ENCODE peak calls at places on chromosomes 5 and 9, in four cellular contexts. A is AG20443, V is amniotic stem cell, Y is HFF-Myc. F is an unnamed sample.

GRCh38 chr9:17031546-17031945 is 103.3 kb upstream of the CNTLN start:
- DNase-seq in A (no peak), V (no peak), Y (no peak), F (no peak)

GRCh38 chr9:99253772-99254431 is 31.8 kb downstream of the SEC61B start:
- DNase-seq in A (no peak), V (no peak), Y (no peak), F (peak)

GRCh38 chr5:36373527-36374086 is 71.9 kb upstream of the RANBP3L start:
- DNase-seq in A (peak), V (no peak), Y (peak), F (no peak)

GRCh38 chr9:14156046-14156445 is 157.9 kb downstream of the NFIB start:
- DNase-seq in A (no peak), V (no peak), Y (no peak), F (no peak)

GRCh38 chr9:129918296-129918950 is 83.2 kb downstream of the USP20 start:
- DNase-seq in A (no peak), V (no peak), Y (no peak), F (no peak)

GRCh38 chr5:163544041-163544440 is 38.6 kb downstream of the MAT2B start:
- DNase-seq in A (no peak), V (no peak), Y (no peak), F (no peak)

GRCh38 chr9:89405832-89406231 is 87.5 kb downstream of the SECISBP2 start:
- DNase-seq in A (no peak), V (no peak), Y (no peak), F (no peak)

GRCh38 chr5:80191991-80192398 is 63.9 kb downstream of the SERINC5 start:
- DNase-seq in A (peak), V (no peak), Y (no peak), F (no peak)

GRCh38 chr5:136080113-136080482 is 51.3 kb downstream of the TGFBI start:
- DNase-seq in A (no peak), V (no peak), Y (no peak), F (no peak)

GRCh38 chr5:122156724-122157325 is 27.5 kb downstream of the ZNF474 start:
- DNase-seq in A (peak), V (peak), Y (no peak), F (no peak)

GRCh38 chr5:38994329-38994927 is 79.8 kb downstream of the RICTOR start:
- DNase-seq in A (peak), V (peak), Y (no peak), F (peak)

GRCh38 chr5:179601871-179602625 is 21.4 kb downstream of the HNRNPH1 start:
- DNase-seq in A (no peak), V (no peak), Y (no peak), F (no peak)

GRCh38 chr9:7206221-7206758 is 448.5 kb downstream of the KDM4C start:
- DNase-seq in A (no peak), V (no peak), Y (no peak), F (no peak)

GRCh38 chr9:114263853-114264510 is 58.9 kb upstream of the ORM1 start:
- DNase-seq in A (no peak), V (no peak), Y (no peak), F (no peak)

GRCh38 chr9:87643778-87644570 is 81.9 kb upstream of the CTSL start:
- DNase-seq in A (no peak), V (no peak), Y (no peak), F (no peak)

GRCh38 chr5:177347699-177348098 is 3.8 kb downstream of the LMAN2 start:
- DNase-seq in A (no peak), V (no peak), Y (no peak), F (no peak)

GRCh38 chr9:96116275-96117051 is 185.5 kb downstream of the HSD17B3 start:
- DNase-seq in A (no peak), V (no peak), Y (no peak), F (no peak)

GRCh38 chr5:54458221-54458620 is 2.7 kb downstream of the HSPB3 start:
- DNase-seq in A (no peak), V (no peak), Y (no peak), F (no peak)

GRCh38 chr9:102479191-102479590 is 515.9 kb upstream of the CYLC2 start:
- DNase-seq in A (no peak), V (no peak), Y (no peak), F (no peak)

GRCh38 chr9:129317179-129318011 is 139.3 kb upstream of the IER5L start:
- DNase-seq in A (peak), V (no peak), Y (no peak), F (no peak)

GRCh38 chr5:123441408-123441807 is 18.2 kb upstream of the CEP120 start:
- DNase-seq in A (no peak), V (no peak), Y (no peak), F (no peak)

GRCh38 chr9:22169243-22169642 is 160.1 kb upstream of the CDKN2B start:
- DNase-seq in A (no peak), V (peak), Y (no peak), F (no peak)

GRCh38 chr9:135463140-135463539 is 16.4 kb upstream of the PPP1R26 start:
- DNase-seq in A (peak), V (no peak), Y (peak), F (no peak)

GRCh38 chr9:818958-819357 is 22.5 kb upstream of the DMRT1 start:
- DNase-seq in A (no peak), V (no peak), Y (no peak), F (no peak)